ENCODE peak calls at places on chromosome 10, in four cellular contexts. One of them, this sample, is unnamed. For H3K4me1 and H3K9me3, the result is how much of the 10 kb centered on the place peaks cover.

GRCh38 chr10:44363716-44364115 is 21.2 kb downstream of the CXCL12 start:
- DNase-seq in left ventricle myocardium inferior: no peak
- DNase-seq in cardiac muscle cell: no peak
- DNase-seq in tibial artery: no peak
- DNase-seq in this sample: no peak

GRCh38 chr10:17562572-17562971 is 54.6 kb downstream of the HACD1 start:
- DNase-seq in cardiac muscle cell: no peak
- DNase-seq in tibial artery: no peak
- DNase-seq in left ventricle myocardium inferior: no peak
- DNase-seq in this sample: no peak

GRCh38 chr10:121099601-121100000 is 248.4 kb downstream of the WDR11 start:
- DNase-seq in tibial artery: no peak
- DNase-seq in left ventricle myocardium inferior: no peak
- DNase-seq in cardiac muscle cell: peak
- DNase-seq in this sample: no peak

GRCh38 chr10:132293416-132294195 is 14.1 kb downstream of the STK32C start:
- DNase-seq in cardiac muscle cell: no peak
- DNase-seq in left ventricle myocardium inferior: peak
- DNase-seq in tibial artery: peak
- DNase-seq in this sample: peak

GRCh38 chr10:111109506-111110242 is 32.8 kb downstream of the ADRA2A start:
- DNase-seq in left ventricle myocardium inferior: no peak
- DNase-seq in cardiac muscle cell: no peak
- DNase-seq in tibial artery: no peak
- DNase-seq in this sample: no peak

GRCh38 chr10:131816941-131817700 is 83.7 kb upstream of the PPP2R2D start:
- DNase-seq in tibial artery: no peak
- DNase-seq in left ventricle myocardium inferior: no peak
- DNase-seq in cardiac muscle cell: no peak
- DNase-seq in this sample: no peak

GRCh38 chr10:27450225-27450624 is 53.9 kb upstream of the RAB18 start:
- DNase-seq in cardiac muscle cell: no peak
- DNase-seq in left ventricle myocardium inferior: no peak
- DNase-seq in tibial artery: no peak
- DNase-seq in this sample: no peak

GRCh38 chr10:21811245-21811585 is 192.3 kb downstream of the DNAJC1 start:
- DNase-seq in left ventricle myocardium inferior: no peak
- DNase-seq in tibial artery: no peak
- DNase-seq in cardiac muscle cell: no peak
- DNase-seq in this sample: no peak

GRCh38 chr10:79438699-79439085 is 6.7 kb downstream of the ZCCHC24 start:
- DNase-seq in left ventricle myocardium inferior: no peak
- DNase-seq in cardiac muscle cell: no peak
- DNase-seq in tibial artery: no peak
- DNase-seq in this sample: no peak

GRCh38 chr10:44032216-44032615 is 352.7 kb downstream of the CXCL12 start:
- DNase-seq in cardiac muscle cell: no peak
- DNase-seq in left ventricle myocardium inferior: no peak
- DNase-seq in tibial artery: no peak
- DNase-seq in this sample: no peak

GRCh38 chr10:99532687-99533495 is at the start of gene NKX2-3:
- DNase-seq in cardiac muscle cell: peak
- DNase-seq in tibial artery: peak
- DNase-seq in left ventricle myocardium inferior: peak
- DNase-seq in this sample: peak

GRCh38 chr10:107502263-107502979 is 337.9 kb upstream of the SORCS1 start:
- DNase-seq in left ventricle myocardium inferior: no peak
- DNase-seq in tibial artery: no peak
- DNase-seq in cardiac muscle cell: no peak
- DNase-seq in this sample: no peak

GRCh38 chr10:95445837-95446347 is 115.3 kb downstream of the SORBS1 start:
- DNase-seq in tibial artery: peak
- DNase-seq in left ventricle myocardium inferior: peak
- DNase-seq in cardiac muscle cell: peak
- DNase-seq in this sample: peak

GRCh38 chr10:71911296-71911954 is 52.8 kb upstream of the CHST3 start:
- DNase-seq in left ventricle myocardium inferior: no peak
- DNase-seq in tibial artery: no peak
- DNase-seq in cardiac muscle cell: no peak
- DNase-seq in this sample: peak

GRCh38 chr10:78780551-78780961 is 288.2 kb upstream of the ZMIZ1 start:
- DNase-seq in left ventricle myocardium inferior: peak
- DNase-seq in tibial artery: no peak
- DNase-seq in cardiac muscle cell: no peak
- DNase-seq in this sample: peak

GRCh38 chr10:119281581-119282071 is 74.3 kb downstream of the GRK5 start:
- DNase-seq in cardiac muscle cell: no peak
- DNase-seq in tibial artery: peak
- DNase-seq in left ventricle myocardium inferior: peak
- DNase-seq in this sample: peak

GRCh38 chr10:76122056-76122455 is 690.6 kb downstream of the LRMDA start:
- DNase-seq in left ventricle myocardium inferior: no peak
- DNase-seq in cardiac muscle cell: no peak
- DNase-seq in tibial artery: no peak
- DNase-seq in this sample: no peak

GRCh38 chr10:72329290-72330058 is 25.2 kb downstream of the DNAJB12 start:
- DNase-seq in cardiac muscle cell: no peak
- DNase-seq in tibial artery: no peak
- DNase-seq in left ventricle myocardium inferior: no peak
- DNase-seq in this sample: no peak

GRCh38 chr10:99676895-99677294 is 17.6 kb downstream of the ENTPD7 start:
- DNase-seq in tibial artery: no peak
- DNase-seq in left ventricle myocardium inferior: no peak
- DNase-seq in cardiac muscle cell: no peak
- DNase-seq in this sample: no peak

GRCh38 chr10:71727429-71728217 is 8.0 kb upstream of the C10orf105 start:
- DNase-seq in left ventricle myocardium inferior: peak
- DNase-seq in cardiac muscle cell: peak
- DNase-seq in tibial artery: peak
- DNase-seq in this sample: peak

GRCh38 chr10:11082551-11082950 is 64.9 kb downstream of the CELF2 start:
- DNase-seq in cardiac muscle cell: no peak
- DNase-seq in tibial artery: no peak
- DNase-seq in left ventricle myocardium inferior: no peak
- DNase-seq in this sample: no peak

GRCh38 chr10:35307297-35307696 is 29.0 kb upstream of the CCNY start:
- DNase-seq in cardiac muscle cell: no peak
- DNase-seq in tibial artery: no peak
- DNase-seq in left ventricle myocardium inferior: no peak
- DNase-seq in this sample: no peak

GRCh38 chr10:30510184-30510931 is 76.4 kb downstream of the MAP3K8 start:
- DNase-seq in cardiac muscle cell: no peak
- DNase-seq in tibial artery: peak
- DNase-seq in left ventricle myocardium inferior: no peak
- DNase-seq in this sample: peak

GRCh38 chr10:112278871-112279270 is 4.3 kb upstream of the TECTB start:
- DNase-seq in tibial artery: no peak
- DNase-seq in left ventricle myocardium inferior: no peak
- DNase-seq in cardiac muscle cell: no peak
- DNase-seq in this sample: no peak

GRCh38 chr10:44976352-44977198 is 2.0 kb downstream of the DEPP1 start:
- DNase-seq in tibial artery: no peak
- DNase-seq in left ventricle myocardium inferior: no peak
- DNase-seq in cardiac muscle cell: no peak
- DNase-seq in this sample: no peak

GRCh38 chr10:49105076-49105475 is 10.2 kb downstream of the VSTM4 start:
- DNase-seq in cardiac muscle cell: no peak
- DNase-seq in left ventricle myocardium inferior: no peak
- DNase-seq in tibial artery: no peak
- DNase-seq in this sample: no peak

GRCh38 chr10:25766687-25767221 is 167.3 kb upstream of the MYO3A start:
- DNase-seq in left ventricle myocardium inferior: no peak
- DNase-seq in tibial artery: no peak
- DNase-seq in cardiac muscle cell: peak
- DNase-seq in this sample: no peak

GRCh38 chr10:88733215-88733614 is 26.6 kb upstream of the LIPN start:
- DNase-seq in tibial artery: no peak
- DNase-seq in left ventricle myocardium inferior: no peak
- DNase-seq in cardiac muscle cell: no peak
- DNase-seq in this sample: no peak
- H3K4me3 ChIP-seq in tibial artery: no peak
- H3K4me3 ChIP-seq in left ventricle myocardium inferior: no peak
- H3K4me3 ChIP-seq in cardiac muscle cell: no peak
- H3K4me3 ChIP-seq in this sample: no peak

GRCh38 chr10:77493851-77494788 is 143.5 kb downstream of the KCNMA1 start:
- DNase-seq in cardiac muscle cell: peak
- DNase-seq in left ventricle myocardium inferior: no peak
- DNase-seq in tibial artery: no peak
- DNase-seq in this sample: no peak
- H3K4me1 ChIP-seq in cardiac muscle cell: under half
- H3K4me1 ChIP-seq in left ventricle myocardium inferior: under half
- H3K4me1 ChIP-seq in tibial artery: under half
- H3K4me1 ChIP-seq in this sample: half or more

DNA sequence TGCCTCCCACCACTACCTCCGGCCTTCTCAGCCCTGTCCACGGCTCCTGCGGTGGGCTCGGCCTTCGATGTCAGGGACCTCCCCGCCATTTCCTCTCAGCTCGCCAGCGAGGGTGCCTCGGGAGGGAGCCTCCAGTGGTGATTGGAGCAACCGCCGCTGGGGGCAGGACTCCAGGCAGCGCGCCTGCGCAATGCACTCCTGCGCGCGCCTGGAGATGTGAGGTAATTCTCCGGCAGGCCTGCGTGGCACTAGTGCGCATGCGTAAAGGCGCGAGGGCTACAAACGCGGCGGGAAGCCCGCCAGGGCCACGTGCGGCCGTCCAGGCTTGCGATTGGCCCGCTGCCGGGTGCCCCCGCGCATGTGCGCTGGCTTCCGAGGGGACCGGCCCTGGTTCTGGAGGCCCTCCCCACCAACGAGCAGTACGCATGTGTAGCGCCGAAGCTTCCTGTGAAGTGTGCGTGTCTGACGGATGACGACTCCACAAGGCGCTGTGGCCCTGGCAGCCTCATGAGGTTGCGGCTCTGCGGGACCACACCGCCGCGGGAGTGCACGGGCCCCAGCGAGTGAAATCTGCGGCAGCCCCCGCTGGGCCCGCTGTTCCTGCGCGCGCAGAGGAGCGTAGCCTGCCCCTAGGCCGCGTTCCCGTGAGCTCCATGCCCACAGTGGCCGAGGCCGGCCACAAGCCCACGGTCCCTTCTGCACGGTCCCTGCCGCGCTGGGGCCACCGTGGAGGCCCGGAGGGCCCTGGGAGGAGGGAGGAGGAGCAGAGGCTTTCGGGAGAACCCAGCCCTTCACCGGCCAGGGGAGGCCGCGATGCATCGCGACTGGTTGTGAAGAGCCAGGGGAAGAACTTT is at the start of gene SYCE1:
- DNase-seq in tibial artery: no peak
- DNase-seq in left ventricle myocardium inferior: peak
- DNase-seq in cardiac muscle cell: no peak
- DNase-seq in this sample: peak
- H3K9me3 ChIP-seq in tibial artery: under half
- H3K9me3 ChIP-seq in left ventricle myocardium inferior: under half
- H3K9me3 ChIP-seq in cardiac muscle cell: under half
- H3K9me3 ChIP-seq in this sample: under half

GRCh38 chr10:89645742-89646172 is 715 bp upstream of the PANK1 start:
- DNase-seq in cardiac muscle cell: no peak
- DNase-seq in left ventricle myocardium inferior: no peak
- DNase-seq in tibial artery: no peak
- DNase-seq in this sample: peak

GRCh38 chr10:89643812-89644690 is 991 bp downstream of the PANK1 start:
- DNase-seq in cardiac muscle cell: peak
- DNase-seq in tibial artery: peak
- DNase-seq in left ventricle myocardium inferior: peak
- DNase-seq in this sample: peak

GRCh38 chr10:89644967-89645741 is at the start of gene PANK1:
- DNase-seq in left ventricle myocardium inferior: peak
- DNase-seq in tibial artery: peak
- DNase-seq in cardiac muscle cell: peak
- DNase-seq in this sample: peak

GRCh38 chr10:89643431-89643811 is 1.6 kb downstream of the PANK1 start:
- DNase-seq in tibial artery: no peak
- DNase-seq in cardiac muscle cell: no peak
- DNase-seq in left ventricle myocardium inferior: no peak
- DNase-seq in this sample: no peak

DNA sequence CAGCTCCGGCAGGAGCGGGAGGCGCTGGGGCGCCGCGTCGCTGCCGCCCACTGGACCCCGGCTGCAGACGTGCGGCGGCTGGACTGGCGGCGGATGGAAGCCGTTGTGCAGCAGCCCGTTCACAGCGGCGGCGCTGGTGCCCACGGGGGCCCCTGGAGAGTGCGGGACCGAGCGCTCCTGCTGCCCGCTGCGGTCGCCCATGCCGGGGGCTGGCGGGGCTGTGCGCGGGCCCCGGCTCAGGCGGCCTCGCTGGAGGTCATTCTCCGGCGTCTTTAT is 413 bp downstream of the PANK1 start:
- DNase-seq in cardiac muscle cell: no peak
- DNase-seq in tibial artery: no peak
- DNase-seq in left ventricle myocardium inferior: no peak
- DNase-seq in this sample: no peak
- H3K4me3 ChIP-seq in cardiac muscle cell: peak
- H3K4me3 ChIP-seq in tibial artery: peak
- H3K4me3 ChIP-seq in left ventricle myocardium inferior: peak
- H3K4me3 ChIP-seq in this sample: peak

GRCh38 chr10:124679401-124679800 is 64.8 kb downstream of the FAM53B start:
- DNase-seq in cardiac muscle cell: no peak
- DNase-seq in left ventricle myocardium inferior: peak
- DNase-seq in tibial artery: no peak
- DNase-seq in this sample: peak
- H3K4me1 ChIP-seq in cardiac muscle cell: under half
- H3K4me1 ChIP-seq in left ventricle myocardium inferior: half or more
- H3K4me1 ChIP-seq in tibial artery: under half
- H3K4me1 ChIP-seq in this sample: under half